ENCODE peak calls at places on chromosomes 3 and 15, in eight cellular contexts. L, A, N, B, J, W, U and Q are unnamed samples.

GRCh38 chr3:37956353-37957184 is 34.0 kb upstream of the VILL start:
- DNase-seq in L (no peak), W (no peak), B (no peak), J (no peak), U (no peak), A (no peak), N (no peak), Q (no peak)

GRCh38 chr3:151431940-151432339 is 28.9 kb downstream of the IGSF10 start:
- DNase-seq in J (no peak), U (no peak), W (no peak), B (no peak), N (no peak), A (no peak), L (no peak), Q (no peak)

GRCh38 chr3:43144811-43145490 is 39.1 kb upstream of the POMGNT2 start:
- DNase-seq in J (no peak), L (no peak), U (no peak), N (no peak), A (no peak), W (no peak), B (no peak), Q (no peak)

GRCh38 chr3:113128386-113129015 is 82.9 kb upstream of the BOC start:
- DNase-seq in U (no peak), B (no peak), A (no peak), W (peak; percentile 19), L (no peak), N (no peak), J (no peak), Q (no peak)

GRCh38 chr3:125129512-125129962 is 73.7 kb upstream of the HEG1 start:
- DNase-seq in N (no peak), B (peak; percentile 37), U (no peak), A (no peak), J (no peak), L (no peak), W (peak; percentile 38), Q (no peak)

GRCh38 chr3:53083496-53083895 is 37.6 kb upstream of the SFMBT1 start:
- DNase-seq in L (no peak), W (no peak), A (no peak), N (no peak), J (peak; percentile 34), U (no peak), B (no peak), Q (no peak)

GRCh38 chr3:173617490-173617889 is 219.9 kb downstream of the NLGN1 start:
- DNase-seq in U (no peak), J (peak; percentile 50), L (peak; percentile 46), B (peak; percentile 36), A (no peak), W (no peak), N (no peak), Q (no peak)

GRCh38 chr3:13211605-13212210 is 138.5 kb upstream of the IQSEC1 start:
- DNase-seq in N (no peak), J (no peak), L (peak; percentile 48), A (no peak), B (no peak), U (no peak), W (no peak), Q (no peak)

GRCh38 chr3:109784852-109785631 is 447.7 kb upstream of the DPPA4 start:
- DNase-seq in U (no peak), J (no peak), A (no peak), L (no peak), W (no peak), B (no peak), N (no peak), Q (no peak)

GRCh38 chr3:56468184-56469106 is at the start of gene ERC2:
- DNase-seq in U (peak; percentile 97), N (no peak), A (no peak), L (peak; percentile 83), W (peak; percentile 3), B (peak; percentile 41), J (peak; percentile 59), Q (peak; percentile 87)

GRCh38 chr3:32817561-32818430 is at the start of gene TRIM71:
- DNase-seq in W (peak; percentile 33), L (no peak), J (no peak), N (peak; percentile 32), U (peak; percentile 70), A (no peak), B (no peak), Q (no peak)

GRCh38 chr3:14143826-14144225 is 19.0 kb downstream of the TMEM43 start:
- DNase-seq in N (no peak), U (peak; percentile 68), B (no peak), J (no peak), W (peak; percentile 69), A (no peak), L (peak; percentile 80), Q (peak; percentile 62)

GRCh38 chr15:95287774-95288173 is 1042.7 kb upstream of the NR2F2 start:
- DNase-seq in U (peak; percentile 61), J (no peak), B (no peak), L (no peak), N (no peak), A (no peak), W (no peak), Q (no peak)

GRCh38 chr3:195580733-195581443 is 2.9 kb downstream of the APOD start:
- DNase-seq in N (no peak), U (no peak), B (no peak), A (no peak), L (no peak), J (no peak), W (no peak), Q (no peak)

GRCh38 chr3:188786424-188786823 is 385.3 kb upstream of the TPRG1 start:
- DNase-seq in W (no peak), J (no peak), B (no peak), L (no peak), N (no peak), A (no peak), U (no peak), Q (no peak)

GRCh38 chr3:105812194-105812586 is 56.6 kb downstream of the CBLB start:
- DNase-seq in A (no peak), L (no peak), W (peak; percentile 53), B (no peak), J (no peak), U (no peak), N (no peak), Q (no peak)

GRCh38 chr3:42179110-42179725 is 86.8 kb downstream of the CCK start:
- DNase-seq in N (peak; percentile 25), J (no peak), A (no peak), U (peak; percentile 74), B (no peak), L (no peak), W (peak; percentile 71), Q (peak; percentile 44)

GRCh38 chr3:39907981-39908380 is 98.6 kb downstream of the MYRIP start:
- DNase-seq in U (no peak), W (no peak), B (no peak), N (no peak), J (peak; percentile 16), L (peak; percentile 88), A (no peak), Q (no peak)

GRCh38 chr15:82571722-82572222 is 31.5 kb upstream of the RPS17 start:
- DNase-seq in J (peak; percentile 45), W (no peak), U (peak; percentile 83), L (peak; percentile 83), A (no peak), N (no peak), B (peak; percentile 43), Q (peak; percentile 68)

GRCh38 chr3:134009345-134010000 is 20.3 kb downstream of the SLCO2A1 start:
- DNase-seq in B (no peak), U (no peak), A (no peak), J (no peak), N (no peak), W (no peak), L (no peak), Q (no peak)

GRCh38 chr15:74692327-74692726 is 3.5 kb downstream of the EDC3 start:
- DNase-seq in A (no peak), J (no peak), L (no peak), W (no peak), U (no peak), B (no peak), N (no peak), Q (no peak)

GRCh38 chr15:74695597-74696397 is at the start of gene EDC3:
- DNase-seq in L (peak; percentile 95), U (peak; percentile 95), W (peak; percentile 79), B (peak; percentile 89), N (peak; percentile 87), A (peak; percentile 88), J (peak; percentile 80), Q (peak; percentile 78)

GRCh38 chr15:74696398-74696729 is 540 bp upstream of the EDC3 start:
- DNase-seq in A (no peak), J (no peak), B (no peak), N (no peak), U (no peak), L (no peak), W (no peak), Q (no peak)

GRCh38 chr15:74696808-74697207 is 984 bp upstream of the EDC3 start:
- DNase-seq in J (no peak), B (no peak), A (no peak), U (no peak), L (no peak), W (no peak), N (no peak), Q (no peak)
- H3K4me3 ChIP-seq in J (no peak overlapping the region), B (peak overlapping the region; percentile 64), A (peak overlapping the region; percentile 97), U (peak overlapping the region; percentile 93), L (peak overlapping the region; percentile 99), W (peak overlapping the region; percentile 71), N (peak overlapping the region; percentile 71), Q (no peak overlapping the region)

GRCh38 chr3:138950006-138950644 is 3.1 kb downstream of the FOXL2NB start:
- DNase-seq in W (no peak), J (peak; percentile 18), L (peak; percentile 79), B (no peak), N (no peak), U (peak; percentile 82), A (no peak), Q (no peak)
- H3K4me3 ChIP-seq in W (no peak overlapping the region), J (no peak overlapping the region), L (no peak overlapping the region), B (peak overlapping the region; percentile 39), N (no peak overlapping the region), U (peak overlapping the region; percentile 62), A (no peak overlapping the region), Q (peak overlapping the region; percentile 41)

GRCh38 chr3:142029052-142029642 is 120.2 kb downstream of the TFDP2 start:
- DNase-seq in N (no peak), J (no peak), U (no peak), B (no peak), W (no peak), A (peak; percentile 54), L (no peak), Q (no peak)
- H3K4me3 ChIP-seq in N (no peak overlapping the region), J (no peak overlapping the region), U (no peak overlapping the region), B (no peak overlapping the region), W (no peak overlapping the region), A (peak overlapping the region; percentile 84), L (no peak overlapping the region), Q (no peak overlapping the region)

GRCh38 chr3:126525091-126525852 is 1.3 kb downstream of the CHST13 start:
- DNase-seq in W (no peak), N (no peak), J (no peak), A (no peak), L (peak; percentile 56), U (no peak), B (no peak), Q (no peak)
- H3K4me3 ChIP-seq in W (no peak overlapping the region), N (no peak overlapping the region), J (no peak overlapping the region), A (no peak overlapping the region), L (peak overlapping the region; percentile 64), U (no peak overlapping the region), B (no peak overlapping the region), Q (no peak overlapping the region)